ENCODE peak calls at places on chromosomes 2 and 18, in ten cellular contexts. One of them, this sample, is unnamed.

GRCh38 chr18:74980669-74981068 is 228.3 kb downstream of the PTGR3 start:
- DNase-seq in left ventricle myocardium superior: no peak
- DNase-seq in stimulated activated naive CD8-positive, alpha-beta T cell treated with anti-CD3 and anti-CD28 coated beads, Interleukin-15, Interleukin-2, amounts not matched to agents 100 U/mL and 50 U/mL, for 24 hours: no peak
- DNase-seq in choroid plexus epithelial cell: no peak
- DNase-seq in iPS-NIHi11: no peak
- DNase-seq in AG08395: no peak
- DNase-seq in endothelial cell: no peak
- DNase-seq in GM03348: no peak
- DNase-seq in stimulated activated CD4-positive, alpha-beta T cell treated with anti-CD3 and anti-CD28 coated beads, TNF-alpha, amount 100 ng/mL, for 4 hours: no peak
- DNase-seq in NCI-H774: no peak
- DNase-seq in this sample: no peak

GRCh38 chr2:159508140-159508539 is 108.2 kb downstream of the BAZ2B start:
- DNase-seq in endothelial cell: no peak
- DNase-seq in NCI-H774: no peak
- DNase-seq in left ventricle myocardium superior: no peak
- DNase-seq in stimulated activated CD4-positive, alpha-beta T cell treated with anti-CD3 and anti-CD28 coated beads, TNF-alpha, amount 100 ng/mL, for 4 hours: no peak
- DNase-seq in iPS-NIHi11: no peak
- DNase-seq in AG08395: no peak
- DNase-seq in GM03348: no peak
- DNase-seq in stimulated activated naive CD8-positive, alpha-beta T cell treated with anti-CD3 and anti-CD28 coated beads, Interleukin-15, Interleukin-2, amounts not matched to agents 100 U/mL and 50 U/mL, for 24 hours: no peak
- DNase-seq in choroid plexus epithelial cell: no peak
- DNase-seq in this sample: no peak

GRCh38 chr2:75808039-75808438 is 97.3 kb upstream of the GCFC2 start:
- DNase-seq in stimulated activated CD4-positive, alpha-beta T cell treated with anti-CD3 and anti-CD28 coated beads, TNF-alpha, amount 100 ng/mL, for 4 hours: no peak
- DNase-seq in iPS-NIHi11: no peak
- DNase-seq in stimulated activated naive CD8-positive, alpha-beta T cell treated with anti-CD3 and anti-CD28 coated beads, Interleukin-15, Interleukin-2, amounts not matched to agents 100 U/mL and 50 U/mL, for 24 hours: no peak
- DNase-seq in GM03348: no peak
- DNase-seq in AG08395: no peak
- DNase-seq in endothelial cell: no peak
- DNase-seq in left ventricle myocardium superior: no peak
- DNase-seq in NCI-H774: no peak
- DNase-seq in choroid plexus epithelial cell: no peak
- DNase-seq in this sample: no peak

GRCh38 chr2:96330407-96330806 is 5.2 kb upstream of the NCAPH start:
- DNase-seq in endothelial cell: no peak
- DNase-seq in left ventricle myocardium superior: no peak
- DNase-seq in GM03348: peak
- DNase-seq in stimulated activated CD4-positive, alpha-beta T cell treated with anti-CD3 and anti-CD28 coated beads, TNF-alpha, amount 100 ng/mL, for 4 hours: no peak
- DNase-seq in AG08395: no peak
- DNase-seq in iPS-NIHi11: no peak
- DNase-seq in choroid plexus epithelial cell: no peak
- DNase-seq in stimulated activated naive CD8-positive, alpha-beta T cell treated with anti-CD3 and anti-CD28 coated beads, Interleukin-15, Interleukin-2, amounts not matched to agents 100 U/mL and 50 U/mL, for 24 hours: no peak
- DNase-seq in NCI-H774: no peak
- DNase-seq in this sample: no peak

GRCh38 chr2:97750017-97750416 is 36.6 kb downstream of the ZAP70 start:
- DNase-seq in GM03348: no peak
- DNase-seq in left ventricle myocardium superior: no peak
- DNase-seq in NCI-H774: no peak
- DNase-seq in stimulated activated naive CD8-positive, alpha-beta T cell treated with anti-CD3 and anti-CD28 coated beads, Interleukin-15, Interleukin-2, amounts not matched to agents 100 U/mL and 50 U/mL, for 24 hours: no peak
- DNase-seq in AG08395: no peak
- DNase-seq in stimulated activated CD4-positive, alpha-beta T cell treated with anti-CD3 and anti-CD28 coated beads, TNF-alpha, amount 100 ng/mL, for 4 hours: no peak
- DNase-seq in endothelial cell: no peak
- DNase-seq in iPS-NIHi11: no peak
- DNase-seq in choroid plexus epithelial cell: no peak
- DNase-seq in this sample: no peak

GRCh38 chr2:207122914-207123744 is 42.6 kb downstream of the KLF7 start:
- DNase-seq in GM03348: no peak
- DNase-seq in NCI-H774: no peak
- DNase-seq in left ventricle myocardium superior: no peak
- DNase-seq in stimulated activated naive CD8-positive, alpha-beta T cell treated with anti-CD3 and anti-CD28 coated beads, Interleukin-15, Interleukin-2, amounts not matched to agents 100 U/mL and 50 U/mL, for 24 hours: peak
- DNase-seq in AG08395: no peak
- DNase-seq in choroid plexus epithelial cell: no peak
- DNase-seq in stimulated activated CD4-positive, alpha-beta T cell treated with anti-CD3 and anti-CD28 coated beads, TNF-alpha, amount 100 ng/mL, for 4 hours: peak
- DNase-seq in endothelial cell: no peak
- DNase-seq in iPS-NIHi11: peak
- DNase-seq in this sample: peak

GRCh38 chr2:20349457-20350034 is 1.1 kb downstream of the PUM2 start:
- DNase-seq in endothelial cell: no peak
- DNase-seq in iPS-NIHi11: no peak
- DNase-seq in choroid plexus epithelial cell: peak
- DNase-seq in GM03348: no peak
- DNase-seq in left ventricle myocardium superior: no peak
- DNase-seq in NCI-H774: no peak
- DNase-seq in AG08395: no peak
- DNase-seq in stimulated activated naive CD8-positive, alpha-beta T cell treated with anti-CD3 and anti-CD28 coated beads, Interleukin-15, Interleukin-2, amounts not matched to agents 100 U/mL and 50 U/mL, for 24 hours: no peak
- DNase-seq in stimulated activated CD4-positive, alpha-beta T cell treated with anti-CD3 and anti-CD28 coated beads, TNF-alpha, amount 100 ng/mL, for 4 hours: no peak
- DNase-seq in this sample: no peak

GRCh38 chr18:23926590-23926989 is 88.0 kb upstream of the TTC39C start:
- DNase-seq in endothelial cell: no peak
- DNase-seq in stimulated activated CD4-positive, alpha-beta T cell treated with anti-CD3 and anti-CD28 coated beads, TNF-alpha, amount 100 ng/mL, for 4 hours: no peak
- DNase-seq in choroid plexus epithelial cell: no peak
- DNase-seq in AG08395: no peak
- DNase-seq in GM03348: no peak
- DNase-seq in iPS-NIHi11: no peak
- DNase-seq in stimulated activated naive CD8-positive, alpha-beta T cell treated with anti-CD3 and anti-CD28 coated beads, Interleukin-15, Interleukin-2, amounts not matched to agents 100 U/mL and 50 U/mL, for 24 hours: no peak
- DNase-seq in left ventricle myocardium superior: no peak
- DNase-seq in NCI-H774: no peak
- DNase-seq in this sample: no peak

GRCh38 chr2:233034-233433 is 30.8 kb downstream of the SH3YL1 start:
- DNase-seq in iPS-NIHi11: peak
- DNase-seq in NCI-H774: no peak
- DNase-seq in choroid plexus epithelial cell: no peak
- DNase-seq in AG08395: no peak
- DNase-seq in stimulated activated naive CD8-positive, alpha-beta T cell treated with anti-CD3 and anti-CD28 coated beads, Interleukin-15, Interleukin-2, amounts not matched to agents 100 U/mL and 50 U/mL, for 24 hours: no peak
- DNase-seq in stimulated activated CD4-positive, alpha-beta T cell treated with anti-CD3 and anti-CD28 coated beads, TNF-alpha, amount 100 ng/mL, for 4 hours: no peak
- DNase-seq in GM03348: no peak
- DNase-seq in left ventricle myocardium superior: no peak
- DNase-seq in endothelial cell: no peak
- DNase-seq in this sample: no peak

GRCh38 chr2:230097424-230097823 is 28.7 kb upstream of the SLC16A14 start:
- DNase-seq in GM03348: no peak
- DNase-seq in choroid plexus epithelial cell: peak
- DNase-seq in AG08395: no peak
- DNase-seq in iPS-NIHi11: no peak
- DNase-seq in stimulated activated naive CD8-positive, alpha-beta T cell treated with anti-CD3 and anti-CD28 coated beads, Interleukin-15, Interleukin-2, amounts not matched to agents 100 U/mL and 50 U/mL, for 24 hours: no peak
- DNase-seq in NCI-H774: no peak
- DNase-seq in endothelial cell: no peak
- DNase-seq in stimulated activated CD4-positive, alpha-beta T cell treated with anti-CD3 and anti-CD28 coated beads, TNF-alpha, amount 100 ng/mL, for 4 hours: no peak
- DNase-seq in left ventricle myocardium superior: no peak
- DNase-seq in this sample: no peak

GRCh38 chr2:109466674-109467575 is 146.8 kb downstream of the SEPTIN10 start:
- DNase-seq in stimulated activated CD4-positive, alpha-beta T cell treated with anti-CD3 and anti-CD28 coated beads, TNF-alpha, amount 100 ng/mL, for 4 hours: no peak
- DNase-seq in left ventricle myocardium superior: no peak
- DNase-seq in iPS-NIHi11: no peak
- DNase-seq in stimulated activated naive CD8-positive, alpha-beta T cell treated with anti-CD3 and anti-CD28 coated beads, Interleukin-15, Interleukin-2, amounts not matched to agents 100 U/mL and 50 U/mL, for 24 hours: no peak
- DNase-seq in AG08395: peak
- DNase-seq in GM03348: peak
- DNase-seq in NCI-H774: no peak
- DNase-seq in choroid plexus epithelial cell: peak
- DNase-seq in endothelial cell: no peak
- DNase-seq in this sample: no peak

GRCh38 chr2:130798472-130799221 is 38.1 kb upstream of the ARHGEF4 start:
- DNase-seq in AG08395: no peak
- DNase-seq in NCI-H774: no peak
- DNase-seq in endothelial cell: peak
- DNase-seq in GM03348: no peak
- DNase-seq in choroid plexus epithelial cell: peak
- DNase-seq in stimulated activated CD4-positive, alpha-beta T cell treated with anti-CD3 and anti-CD28 coated beads, TNF-alpha, amount 100 ng/mL, for 4 hours: no peak
- DNase-seq in stimulated activated naive CD8-positive, alpha-beta T cell treated with anti-CD3 and anti-CD28 coated beads, Interleukin-15, Interleukin-2, amounts not matched to agents 100 U/mL and 50 U/mL, for 24 hours: peak
- DNase-seq in left ventricle myocardium superior: peak
- DNase-seq in iPS-NIHi11: peak
- DNase-seq in this sample: no peak

GRCh38 chr2:58515827-58516574 is 274.9 kb upstream of the FANCL start:
- DNase-seq in stimulated activated CD4-positive, alpha-beta T cell treated with anti-CD3 and anti-CD28 coated beads, TNF-alpha, amount 100 ng/mL, for 4 hours: no peak
- DNase-seq in NCI-H774: no peak
- DNase-seq in iPS-NIHi11: no peak
- DNase-seq in GM03348: no peak
- DNase-seq in endothelial cell: no peak
- DNase-seq in AG08395: no peak
- DNase-seq in choroid plexus epithelial cell: no peak
- DNase-seq in stimulated activated naive CD8-positive, alpha-beta T cell treated with anti-CD3 and anti-CD28 coated beads, Interleukin-15, Interleukin-2, amounts not matched to agents 100 U/mL and 50 U/mL, for 24 hours: no peak
- DNase-seq in left ventricle myocardium superior: no peak
- DNase-seq in this sample: no peak

GRCh38 chr2:204108301-204108700 is 171.7 kb downstream of the ICOS start:
- DNase-seq in AG08395: peak
- DNase-seq in stimulated activated CD4-positive, alpha-beta T cell treated with anti-CD3 and anti-CD28 coated beads, TNF-alpha, amount 100 ng/mL, for 4 hours: peak
- DNase-seq in GM03348: peak
- DNase-seq in NCI-H774: peak
- DNase-seq in iPS-NIHi11: peak
- DNase-seq in endothelial cell: peak
- DNase-seq in choroid plexus epithelial cell: peak
- DNase-seq in left ventricle myocardium superior: no peak
- DNase-seq in stimulated activated naive CD8-positive, alpha-beta T cell treated with anti-CD3 and anti-CD28 coated beads, Interleukin-15, Interleukin-2, amounts not matched to agents 100 U/mL and 50 U/mL, for 24 hours: peak
- DNase-seq in this sample: peak

GRCh38 chr2:47506436-47506835 is 103.5 kb downstream of the MSH2 start:
- DNase-seq in stimulated activated naive CD8-positive, alpha-beta T cell treated with anti-CD3 and anti-CD28 coated beads, Interleukin-15, Interleukin-2, amounts not matched to agents 100 U/mL and 50 U/mL, for 24 hours: no peak
- DNase-seq in endothelial cell: no peak
- DNase-seq in left ventricle myocardium superior: no peak
- DNase-seq in iPS-NIHi11: no peak
- DNase-seq in NCI-H774: no peak
- DNase-seq in choroid plexus epithelial cell: no peak
- DNase-seq in GM03348: no peak
- DNase-seq in stimulated activated CD4-positive, alpha-beta T cell treated with anti-CD3 and anti-CD28 coated beads, TNF-alpha, amount 100 ng/mL, for 4 hours: no peak
- DNase-seq in AG08395: no peak
- DNase-seq in this sample: no peak

GRCh38 chr2:239225456-239225855 is 175.4 kb downstream of the HDAC4 start:
- DNase-seq in NCI-H774: no peak
- DNase-seq in AG08395: no peak
- DNase-seq in choroid plexus epithelial cell: no peak
- DNase-seq in GM03348: no peak
- DNase-seq in iPS-NIHi11: no peak
- DNase-seq in left ventricle myocardium superior: no peak
- DNase-seq in stimulated activated CD4-positive, alpha-beta T cell treated with anti-CD3 and anti-CD28 coated beads, TNF-alpha, amount 100 ng/mL, for 4 hours: no peak
- DNase-seq in endothelial cell: no peak
- DNase-seq in stimulated activated naive CD8-positive, alpha-beta T cell treated with anti-CD3 and anti-CD28 coated beads, Interleukin-15, Interleukin-2, amounts not matched to agents 100 U/mL and 50 U/mL, for 24 hours: no peak
- DNase-seq in this sample: no peak

GRCh38 chr18:45753251-45753650 is 29.3 kb downstream of the SLC14A1 start:
- DNase-seq in GM03348: peak
- DNase-seq in iPS-NIHi11: no peak
- DNase-seq in stimulated activated CD4-positive, alpha-beta T cell treated with anti-CD3 and anti-CD28 coated beads, TNF-alpha, amount 100 ng/mL, for 4 hours: no peak
- DNase-seq in endothelial cell: no peak
- DNase-seq in NCI-H774: no peak
- DNase-seq in left ventricle myocardium superior: no peak
- DNase-seq in choroid plexus epithelial cell: peak
- DNase-seq in AG08395: no peak
- DNase-seq in stimulated activated naive CD8-positive, alpha-beta T cell treated with anti-CD3 and anti-CD28 coated beads, Interleukin-15, Interleukin-2, amounts not matched to agents 100 U/mL and 50 U/mL, for 24 hours: no peak
- DNase-seq in this sample: no peak

GRCh38 chr2:47488870-47489584 is 86.1 kb downstream of the MSH2 start:
- DNase-seq in choroid plexus epithelial cell: peak
- DNase-seq in iPS-NIHi11: no peak
- DNase-seq in GM03348: peak
- DNase-seq in AG08395: peak
- DNase-seq in endothelial cell: no peak
- DNase-seq in stimulated activated naive CD8-positive, alpha-beta T cell treated with anti-CD3 and anti-CD28 coated beads, Interleukin-15, Interleukin-2, amounts not matched to agents 100 U/mL and 50 U/mL, for 24 hours: no peak
- DNase-seq in left ventricle myocardium superior: no peak
- DNase-seq in NCI-H774: no peak
- DNase-seq in stimulated activated CD4-positive, alpha-beta T cell treated with anti-CD3 and anti-CD28 coated beads, TNF-alpha, amount 100 ng/mL, for 4 hours: no peak
- DNase-seq in this sample: no peak

GRCh38 chr2:191333911-191334357 is 88.7 kb downstream of the MYO1B start:
- DNase-seq in iPS-NIHi11: no peak
- DNase-seq in left ventricle myocardium superior: no peak
- DNase-seq in NCI-H774: no peak
- DNase-seq in AG08395: peak
- DNase-seq in stimulated activated naive CD8-positive, alpha-beta T cell treated with anti-CD3 and anti-CD28 coated beads, Interleukin-15, Interleukin-2, amounts not matched to agents 100 U/mL and 50 U/mL, for 24 hours: no peak
- DNase-seq in stimulated activated CD4-positive, alpha-beta T cell treated with anti-CD3 and anti-CD28 coated beads, TNF-alpha, amount 100 ng/mL, for 4 hours: no peak
- DNase-seq in GM03348: peak
- DNase-seq in choroid plexus epithelial cell: peak
- DNase-seq in endothelial cell: no peak
- DNase-seq in this sample: no peak

GRCh38 chr2:19140463-19141208 is 217.8 kb downstream of the OSR1 start:
- DNase-seq in left ventricle myocardium superior: no peak
- DNase-seq in iPS-NIHi11: peak
- DNase-seq in AG08395: peak
- DNase-seq in endothelial cell: no peak
- DNase-seq in stimulated activated naive CD8-positive, alpha-beta T cell treated with anti-CD3 and anti-CD28 coated beads, Interleukin-15, Interleukin-2, amounts not matched to agents 100 U/mL and 50 U/mL, for 24 hours: no peak
- DNase-seq in choroid plexus epithelial cell: peak
- DNase-seq in GM03348: peak
- DNase-seq in NCI-H774: no peak
- DNase-seq in stimulated activated CD4-positive, alpha-beta T cell treated with anti-CD3 and anti-CD28 coated beads, TNF-alpha, amount 100 ng/mL, for 4 hours: no peak
- DNase-seq in this sample: no peak

GRCh38 chr2:213157242-213157641 is 5.8 kb upstream of the IKZF2 start:
- DNase-seq in choroid plexus epithelial cell: no peak
- DNase-seq in left ventricle myocardium superior: no peak
- DNase-seq in AG08395: no peak
- DNase-seq in stimulated activated CD4-positive, alpha-beta T cell treated with anti-CD3 and anti-CD28 coated beads, TNF-alpha, amount 100 ng/mL, for 4 hours: no peak
- DNase-seq in NCI-H774: no peak
- DNase-seq in stimulated activated naive CD8-positive, alpha-beta T cell treated with anti-CD3 and anti-CD28 coated beads, Interleukin-15, Interleukin-2, amounts not matched to agents 100 U/mL and 50 U/mL, for 24 hours: peak
- DNase-seq in GM03348: no peak
- DNase-seq in iPS-NIHi11: no peak
- DNase-seq in endothelial cell: no peak
- DNase-seq in this sample: no peak

GRCh38 chr2:235043762-235044500 is 92.1 kb downstream of the SH3BP4 start:
- DNase-seq in AG08395: no peak
- DNase-seq in choroid plexus epithelial cell: no peak
- DNase-seq in stimulated activated naive CD8-positive, alpha-beta T cell treated with anti-CD3 and anti-CD28 coated beads, Interleukin-15, Interleukin-2, amounts not matched to agents 100 U/mL and 50 U/mL, for 24 hours: peak
- DNase-seq in iPS-NIHi11: no peak
- DNase-seq in NCI-H774: no peak
- DNase-seq in left ventricle myocardium superior: peak
- DNase-seq in endothelial cell: no peak
- DNase-seq in GM03348: no peak
- DNase-seq in stimulated activated CD4-positive, alpha-beta T cell treated with anti-CD3 and anti-CD28 coated beads, TNF-alpha, amount 100 ng/mL, for 4 hours: no peak
- DNase-seq in this sample: no peak

GRCh38 chr2:241882090-241882625 is 12.6 kb downstream of the RTP5 start:
- DNase-seq in iPS-NIHi11: peak
- DNase-seq in GM03348: peak
- DNase-seq in choroid plexus epithelial cell: peak
- DNase-seq in endothelial cell: no peak
- DNase-seq in stimulated activated CD4-positive, alpha-beta T cell treated with anti-CD3 and anti-CD28 coated beads, TNF-alpha, amount 100 ng/mL, for 4 hours: peak
- DNase-seq in AG08395: peak
- DNase-seq in NCI-H774: peak
- DNase-seq in left ventricle myocardium superior: peak
- DNase-seq in stimulated activated naive CD8-positive, alpha-beta T cell treated with anti-CD3 and anti-CD28 coated beads, Interleukin-15, Interleukin-2, amounts not matched to agents 100 U/mL and 50 U/mL, for 24 hours: peak
- DNase-seq in this sample: peak

GRCh38 chr2:18788590-18788989 is 199.2 kb upstream of the NT5C1B start:
- DNase-seq in stimulated activated CD4-positive, alpha-beta T cell treated with anti-CD3 and anti-CD28 coated beads, TNF-alpha, amount 100 ng/mL, for 4 hours: no peak
- DNase-seq in GM03348: no peak
- DNase-seq in NCI-H774: no peak
- DNase-seq in choroid plexus epithelial cell: peak
- DNase-seq in left ventricle myocardium superior: peak
- DNase-seq in AG08395: no peak
- DNase-seq in iPS-NIHi11: no peak
- DNase-seq in stimulated activated naive CD8-positive, alpha-beta T cell treated with anti-CD3 and anti-CD28 coated beads, Interleukin-15, Interleukin-2, amounts not matched to agents 100 U/mL and 50 U/mL, for 24 hours: no peak
- DNase-seq in endothelial cell: no peak
- DNase-seq in this sample: no peak

GRCh38 chr2:176582990-176583481 is 313.8 kb downstream of the MTX2 start:
- DNase-seq in NCI-H774: no peak
- DNase-seq in choroid plexus epithelial cell: peak
- DNase-seq in endothelial cell: no peak
- DNase-seq in stimulated activated naive CD8-positive, alpha-beta T cell treated with anti-CD3 and anti-CD28 coated beads, Interleukin-15, Interleukin-2, amounts not matched to agents 100 U/mL and 50 U/mL, for 24 hours: no peak
- DNase-seq in left ventricle myocardium superior: no peak
- DNase-seq in GM03348: peak
- DNase-seq in AG08395: peak
- DNase-seq in stimulated activated CD4-positive, alpha-beta T cell treated with anti-CD3 and anti-CD28 coated beads, TNF-alpha, amount 100 ng/mL, for 4 hours: no peak
- DNase-seq in iPS-NIHi11: peak
- DNase-seq in this sample: no peak

GRCh38 chr2:173896755-173897154 is 68.4 kb downstream of the SP3 start:
- DNase-seq in stimulated activated CD4-positive, alpha-beta T cell treated with anti-CD3 and anti-CD28 coated beads, TNF-alpha, amount 100 ng/mL, for 4 hours: no peak
- DNase-seq in GM03348: no peak
- DNase-seq in AG08395: no peak
- DNase-seq in stimulated activated naive CD8-positive, alpha-beta T cell treated with anti-CD3 and anti-CD28 coated beads, Interleukin-15, Interleukin-2, amounts not matched to agents 100 U/mL and 50 U/mL, for 24 hours: no peak
- DNase-seq in iPS-NIHi11: no peak
- DNase-seq in endothelial cell: no peak
- DNase-seq in left ventricle myocardium superior: no peak
- DNase-seq in choroid plexus epithelial cell: no peak
- DNase-seq in NCI-H774: no peak
- DNase-seq in this sample: no peak

GRCh38 chr18:2851771-2852170 is 5.0 kb downstream of the EMILIN2 start:
- DNase-seq in choroid plexus epithelial cell: no peak
- DNase-seq in GM03348: no peak
- DNase-seq in NCI-H774: no peak
- DNase-seq in iPS-NIHi11: no peak
- DNase-seq in stimulated activated naive CD8-positive, alpha-beta T cell treated with anti-CD3 and anti-CD28 coated beads, Interleukin-15, Interleukin-2, amounts not matched to agents 100 U/mL and 50 U/mL, for 24 hours: no peak
- DNase-seq in AG08395: no peak
- DNase-seq in endothelial cell: no peak
- DNase-seq in stimulated activated CD4-positive, alpha-beta T cell treated with anti-CD3 and anti-CD28 coated beads, TNF-alpha, amount 100 ng/mL, for 4 hours: no peak
- DNase-seq in left ventricle myocardium superior: no peak
- DNase-seq in this sample: no peak

GRCh38 chr2:86584164-86584913 is 21.1 kb upstream of the CHMP3 start:
- DNase-seq in left ventricle myocardium superior: no peak
- DNase-seq in GM03348: peak
- DNase-seq in stimulated activated CD4-positive, alpha-beta T cell treated with anti-CD3 and anti-CD28 coated beads, TNF-alpha, amount 100 ng/mL, for 4 hours: no peak
- DNase-seq in iPS-NIHi11: no peak
- DNase-seq in AG08395: no peak
- DNase-seq in NCI-H774: no peak
- DNase-seq in stimulated activated naive CD8-positive, alpha-beta T cell treated with anti-CD3 and anti-CD28 coated beads, Interleukin-15, Interleukin-2, amounts not matched to agents 100 U/mL and 50 U/mL, for 24 hours: peak
- DNase-seq in endothelial cell: no peak
- DNase-seq in choroid plexus epithelial cell: peak
- DNase-seq in this sample: no peak

This sample was measured in activated CD8-positive, alpha-beta memory T cell treated with anti-CD3 and anti-CD28 coated beads for 24 hours.